ENCODE peak calls at places on chromosomes 1 and 21, in five cellular contexts. A is uterus; Y is MM.1S; R is CD8-positive, alpha-beta T cell; P is gastrocnemius medialis. L is an unnamed sample. For H3K4me1, the result is how much of the 10 kb centered on the place peaks cover.

GRCh38 chr1:100847481-100847880 is 47.2 kb downstream of the EXTL2 start:
- DNase-seq in A (no peak), R (no peak), P (no peak), Y (no peak), L (no peak)

GRCh38 chr1:155932487-155932886 is 1.7 kb downstream of the KHDC4 start:
- DNase-seq in A (no peak), P (no peak), R (no peak), Y (no peak), L (no peak)

GRCh38 chr1:99705385-99705784 is 59.5 kb downstream of the PALMD start:
- DNase-seq in R (no peak), Y (no peak), P (no peak), A (no peak), L (no peak)

GRCh38 chr1:44315521-44315920 is 39.5 kb downstream of the ERI3 start:
- DNase-seq in R (no peak), P (no peak), Y (no peak), A (no peak), L (no peak)

GRCh38 chr1:205502111-205502810 is 2.2 kb upstream of the CDK18 start:
- DNase-seq in P (no peak), A (no peak), R (no peak), Y (no peak), L (no peak)

GRCh38 chr1:86154581-86155060 is 2.0 kb downstream of the COL24A1 start:
- DNase-seq in R (no peak), Y (no peak), A (no peak), P (no peak), L (no peak)

GRCh38 chr21:43921979-43922945 is 57.2 kb downstream of the AGPAT3 start:
- DNase-seq in Y (no peak), R (peak), P (no peak), A (no peak), L (no peak)

GRCh38 chr1:117826551-117827078 is 102.8 kb downstream of the GDAP2 start:
- DNase-seq in Y (no peak), A (no peak), P (no peak), R (no peak), L (peak)

GRCh38 chr1:208335386-208335785 is 91.2 kb upstream of the PLXNA2 start:
- DNase-seq in A (no peak), R (no peak), Y (no peak), P (no peak), L (no peak)

GRCh38 chr1:3539707-3540425 is 71.4 kb downstream of the MEGF6 start:
- DNase-seq in A (peak), Y (peak), P (no peak), R (no peak), L (no peak)

GRCh38 chr1:94527447-94528031 is 14.0 kb downstream of the F3 start:
- DNase-seq in P (no peak), Y (no peak), A (no peak), R (no peak), L (no peak)

GRCh38 chr1:175890958-175891357 is 147.6 kb upstream of the TNR start:
- DNase-seq in R (no peak), Y (no peak), P (no peak), A (no peak), L (no peak)

GRCh38 chr1:168089326-168089978 is 47.3 kb downstream of the GPR161 start:
- DNase-seq in P (no peak), R (no peak), Y (no peak), A (no peak), L (no peak)

GRCh38 chr1:10794724-10795304 is 1.6 kb downstream of the CASZ1 start:
- DNase-seq in R (no peak), P (peak), A (no peak), Y (no peak), L (no peak)

GRCh38 chr1:212952596-212952995 is 2.3 kb downstream of the VASH2 start:
- DNase-seq in R (no peak), P (no peak), Y (no peak), A (no peak), L (no peak)

GRCh38 chr1:182784556-182785171 is 4.9 kb upstream of the NPL start:
- DNase-seq in P (no peak), R (no peak), Y (peak), A (peak), L (no peak)

GRCh38 chr1:155974208-155975165 is 3.9 kb downstream of the ARHGEF2 start:
- DNase-seq in A (no peak), P (no peak), Y (no peak), R (no peak), L (no peak)

GRCh38 chr1:71015745-71016144 is 31.9 kb downstream of the PTGER3 start:
- DNase-seq in A (no peak), Y (no peak), R (no peak), P (no peak), L (no peak)

GRCh38 chr1:168722964-168723363 is 6.0 kb downstream of the DPT start:
- DNase-seq in P (no peak), R (no peak), A (no peak), Y (no peak), L (no peak)

GRCh38 chr1:59393211-59394180 is 96.6 kb downstream of the FGGY start:
- DNase-seq in R (no peak), P (peak), A (peak), Y (no peak), L (no peak)

GRCh38 chr1:159862031-159862430 is 426 bp downstream of the VSIG8 start:
- DNase-seq in R (no peak), P (no peak), A (no peak), Y (no peak), L (no peak)

DNA sequence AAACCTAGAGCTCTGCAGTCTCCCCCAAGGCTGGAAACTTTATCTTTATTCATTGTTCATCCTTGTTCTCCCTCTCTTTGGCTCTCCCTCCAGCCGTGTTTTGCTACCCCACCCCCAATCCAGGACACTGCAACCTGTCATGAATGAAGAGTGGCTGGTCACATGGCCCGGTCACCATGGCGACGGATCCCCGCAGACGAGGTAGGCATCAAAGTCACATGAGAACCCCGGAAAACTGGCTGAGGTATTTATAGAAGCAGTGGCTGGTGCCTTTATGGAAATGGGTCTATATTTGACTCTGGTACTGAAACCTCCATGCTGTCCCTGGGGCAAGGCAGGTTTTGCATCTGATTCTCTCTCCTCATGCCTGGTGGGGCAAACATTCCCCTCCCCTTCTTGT is 13.4 kb upstream of the SLC6A17 start:
- DNase-seq in R (no peak), A (no peak), P (no peak), Y (peak), L (no peak)
- H3K4me3 ChIP-seq in R (no peak), A (no peak), P (no peak), Y (no peak), L (no peak)

DNA sequence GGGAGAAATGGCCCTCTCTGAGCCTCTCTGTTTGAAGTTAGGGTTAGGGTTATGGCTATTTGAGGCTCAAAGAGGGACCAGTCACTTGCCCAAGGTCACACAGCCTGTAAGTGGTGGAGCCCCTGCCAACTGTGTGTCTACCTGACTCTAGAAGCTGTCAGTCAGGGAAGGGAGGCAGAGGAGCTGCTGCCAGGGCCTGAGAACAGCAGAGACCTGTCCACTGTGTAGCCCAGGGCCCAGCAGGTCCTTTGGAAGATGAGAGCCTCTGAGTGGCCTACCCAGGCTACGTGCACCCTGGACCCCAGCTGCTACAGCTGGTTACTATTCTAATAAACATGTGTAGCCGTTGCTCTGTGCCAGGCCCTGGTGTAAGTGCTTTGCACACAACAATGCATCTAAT is 15.1 kb upstream of the EDN2 start:
- DNase-seq in Y (no peak), A (no peak), R (no peak), P (no peak), L (no peak)
- H3K4me1 ChIP-seq in Y (under half), A (under half), R (under half), P (half or more), L (half or more)

GRCh38 chr1:17540255-17541001 is 930 bp downstream of the ARHGEF10L start:
- DNase-seq in P (no peak), R (no peak), Y (no peak), A (peak), L (peak)

GRCh38 chr1:17538428-17539130 is 919 bp upstream of the ARHGEF10L start:
- DNase-seq in R (no peak), Y (no peak), P (no peak), A (peak), L (peak)

GRCh38 chr1:17538010-17538409 is 1.5 kb upstream of the ARHGEF10L start:
- DNase-seq in P (no peak), A (peak), Y (no peak), R (no peak), L (no peak)

GRCh38 chr1:17539202-17539525 is 334 bp upstream of the ARHGEF10L start:
- DNase-seq in R (no peak), P (no peak), Y (no peak), A (no peak), L (no peak)

DNA sequence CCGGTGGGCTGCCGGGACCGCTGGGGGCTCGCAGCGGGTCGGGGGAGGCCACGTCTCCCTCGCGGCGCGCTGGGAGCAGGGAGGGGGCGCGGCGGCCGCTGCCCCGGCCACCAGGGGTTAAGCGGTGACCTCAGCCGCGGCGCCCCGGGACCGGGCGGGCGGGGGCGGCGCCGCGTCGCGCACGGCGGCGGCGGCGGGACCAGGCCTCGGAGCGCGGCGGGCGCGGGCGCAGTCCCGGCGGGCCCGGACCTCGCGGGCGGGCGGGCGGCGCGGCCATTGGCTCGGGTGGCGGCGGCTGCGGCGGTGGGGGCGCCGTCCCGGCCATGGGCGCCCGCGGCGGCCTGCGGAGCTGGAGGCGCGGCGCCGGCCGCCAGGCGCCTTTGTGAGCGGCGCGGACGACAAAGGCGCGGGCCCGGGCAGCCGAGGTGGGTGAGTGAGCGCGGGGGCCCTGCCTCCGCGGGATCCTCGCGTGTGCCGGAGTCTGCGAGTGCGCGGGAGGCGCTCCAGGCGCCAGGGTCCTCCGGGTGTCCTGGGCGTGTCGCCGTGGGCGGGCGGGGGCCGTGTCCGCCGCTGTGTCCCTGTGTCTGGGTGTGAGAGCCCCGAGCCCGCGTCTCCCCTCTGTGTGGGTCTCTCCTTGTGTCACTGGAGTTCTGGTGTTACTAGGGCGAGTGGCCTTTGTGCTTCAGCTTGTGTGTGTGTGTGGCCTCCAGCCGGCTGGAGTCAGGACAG is at the start of gene ARHGEF10L:
- DNase-seq in P (no peak), Y (no peak), R (no peak), A (no peak), L (no peak)
- H3K4me3 ChIP-seq in P (peak), Y (peak), R (no peak), A (peak), L (peak)

GRCh38 chr21:42664614-42665013 is 11.2 kb downstream of the PDE9A start:
- DNase-seq in A (no peak), Y (no peak), P (no peak), R (no peak), L (no peak)
- H3K4me1 ChIP-seq in A (under half), Y (under half), P (under half), R (under half), L (under half)

L was measured in suprapubic skin.